ENCODE peak calls at places on chromosomes 13 and 19, in five cellular contexts. M is head of caudate nucleus; O is kidney tubule cell; S is stimulated activated naive CD4-positive, alpha-beta T cell treated with Interleukin-2 at 50 U/mL for 16 hours; V is mucosa of gallbladder. Q is an unnamed sample.

GRCh38 chr19:34075661-34076091 is 96.6 kb upstream of the LSM14A start:
- DNase-seq in M (no peak), O (peak; percentile 7), S (no peak), V (no peak), Q (no peak)

GRCh38 chr13:25247345-25247744 is 39.9 kb downstream of the MTMR6 start:
- DNase-seq in M (no peak), O (peak; percentile 32), S (no peak), V (no peak), Q (no peak)

GRCh38 chr13:32001392-32001768 is 30.2 kb upstream of the FRY start:
- DNase-seq in M (no peak), O (peak; percentile 59), S (no peak), V (peak; percentile 21), Q (no peak)

GRCh38 chr13:104206450-104207044 is 1140.3 kb upstream of the SLC10A2 start:
- DNase-seq in M (no peak), O (no peak), S (no peak), V (no peak), Q (no peak)

GRCh38 chr19:49664171-49665070 is 1.2 kb downstream of the IRF3 start:
- DNase-seq in M (peak; percentile 96), O (peak; percentile 95), S (peak; percentile 87), V (peak; percentile 89), Q (peak; percentile 77)

GRCh38 chr19:35986111-35986510 is 8.9 kb upstream of the SDHAF1 start:
- DNase-seq in M (no peak), O (no peak), S (no peak), V (no peak), Q (no peak)

GRCh38 chr13:50244913-50245574 is 229.8 kb downstream of the KCNRG start:
- DNase-seq in M (no peak), O (peak; percentile 96), S (peak; percentile 64), V (peak; percentile 72), Q (no peak)

GRCh38 chr19:4014541-4015491 is 7.3 kb downstream of the PIAS4 start:
- DNase-seq in M (no peak), O (peak; percentile 56), S (no peak), V (no peak), Q (no peak)

GRCh38 chr13:76886292-76887061 is at the start of gene KCTD12:
- DNase-seq in M (peak; percentile 84), O (peak; percentile 80), S (peak; percentile 61), V (peak; percentile 82), Q (no peak)

GRCh38 chr19:18386543-18387251 is 739 bp downstream of the GDF15 start:
- DNase-seq in M (no peak), O (no peak), S (no peak), V (peak; percentile 47), Q (no peak)

GRCh38 chr19:49690656-49691242 is at the start of gene CPT1C:
- DNase-seq in M (peak; percentile 95), O (peak; percentile 61), S (peak; percentile 48), V (peak; percentile 75), Q (no peak)

GRCh38 chr19:12200020-12200419 is 37.1 kb downstream of the ZNF136 start:
- DNase-seq in M (no peak), O (peak; percentile 56), S (no peak), V (no peak), Q (no peak)

GRCh38 chr13:34591801-34592454 is 350.1 kb upstream of the NBEA start:
- DNase-seq in M (no peak), O (no peak), S (no peak), V (no peak), Q (no peak)

GRCh38 chr13:70191034-70191433 is 82.8 kb upstream of the KLHL1 start:
- DNase-seq in M (no peak), O (no peak), S (no peak), V (no peak), Q (no peak)

GRCh38 chr13:30727491-30728350 is 7.6 kb upstream of the ALOX5AP start:
- DNase-seq in M (no peak), O (no peak), S (no peak), V (no peak), Q (no peak)

GRCh38 chr13:43019811-43020210 is 3.6 kb upstream of the DNAJC15 start:
- DNase-seq in M (no peak), O (no peak), S (no peak), V (no peak), Q (no peak)

GRCh38 chr19:45097776-45098520 is 5.0 kb downstream of the PPP1R37 start:
- DNase-seq in M (no peak), O (peak; percentile 94), S (no peak), V (peak; percentile 84), Q (no peak)

GRCh38 chr13:33882804-33883203 is 64.9 kb downstream of the RFC3 start:
- DNase-seq in M (no peak), O (no peak), S (no peak), V (no peak), Q (no peak)

GRCh38 chr13:108267338-108267737 is 2.2 kb upstream of the TNFSF13B start:
- DNase-seq in M (no peak), O (no peak), S (no peak), V (no peak), Q (no peak)

GRCh38 chr19:10566658-10567410 is 1.0 kb upstream of the KRI1 start:
- DNase-seq in M (no peak), O (no peak), S (peak; percentile 53), V (no peak), Q (peak; percentile 81)

GRCh38 chr19:33329727-33330126 is 27.4 kb upstream of the CEBPA start:
- DNase-seq in M (no peak), O (no peak), S (no peak), V (no peak), Q (no peak)

GRCh38 chr19:53076984-53077383 is 26.2 kb downstream of the ZNF160 start:
- DNase-seq in M (peak; percentile 41), O (peak; percentile 39), S (no peak), V (peak; percentile 47), Q (no peak)

GRCh38 chr19:55013596-55013995 is 24.5 kb downstream of the GP6 start:
- DNase-seq in M (no peak), O (peak; percentile 9), S (no peak), V (no peak), Q (no peak)

GRCh38 chr19:41449079-41449864 is 6.3 kb downstream of the ERICH4 start:
- DNase-seq in M (peak; percentile 55), O (peak; percentile 69), S (peak; percentile 64), V (peak; percentile 74), Q (peak; percentile 54)

GRCh38 chr19:55913643-55914268 is 18.4 kb downstream of the NLRP13 start:
- DNase-seq in M (no peak), O (peak; percentile 3), S (no peak), V (no peak), Q (no peak)

GRCh38 chr13:95485045-95485517 is 67.4 kb upstream of the CLDN10 start:
- DNase-seq in M (no peak), O (peak; percentile 44), S (no peak), V (no peak), Q (no peak)

Q was measured in central memory CD8-positive, alpha-beta T cell.